ENCODE peak calls at places on chromosomes 16 and 17, in five cellular contexts. T is body of pancreas, I is uterus, Y is brain microvascular endothelial cell, S is GM23248. U is an unnamed sample.

GRCh38 chr17:42387221-42387657 is 1.0 kb downstream of the STAT3 start:
- DNase-seq in T (no peak), I (peak; percentile 14), Y (no peak), S (peak; percentile 74), U (no peak)

GRCh38 chr17:83029571-83029970 is 49.8 kb upstream of the METRNL start:
- DNase-seq in T (no peak), I (peak; percentile 8), Y (no peak), S (no peak), U (no peak)

GRCh38 chr17:28997811-28998210 is 8.0 kb downstream of the SEZ6 start:
- DNase-seq in T (no peak), I (no peak), Y (no peak), S (no peak), U (no peak)

GRCh38 chr16:87821346-87822001 is 47.8 kb downstream of the SLC7A5 start:
- DNase-seq in T (no peak), I (no peak), Y (no peak), S (no peak), U (no peak)

GRCh38 chr16:23141033-23141432 is 8.2 kb downstream of the USP31 start:
- DNase-seq in T (no peak), I (no peak), Y (no peak), S (no peak), U (no peak)

GRCh38 chr17:45982791-45983613 is 16.0 kb upstream of the STH start:
- DNase-seq in T (no peak), I (no peak), Y (no peak), S (no peak), U (no peak)

GRCh38 chr17:37098910-37099664 is 150.3 kb downstream of the AATF start:
- DNase-seq in T (no peak), I (no peak), Y (no peak), S (peak; percentile 10), U (no peak)

GRCh38 chr17:1972429-1973160 is 52.5 kb downstream of the RTN4RL1 start:
- DNase-seq in T (no peak), I (no peak), Y (peak; percentile 13), S (no peak), U (no peak)

GRCh38 chr17:82449136-82449882 is 1.2 kb downstream of the CYBC1 start:
- DNase-seq in T (peak; percentile 22), I (no peak), Y (no peak), S (no peak), U (no peak)

GRCh38 chr16:83273504-83274173 is 534.1 kb upstream of the HSBP1 start:
- DNase-seq in T (no peak), I (no peak), Y (no peak), S (no peak), U (no peak)

GRCh38 chr16:84738255-84739038 is 38.6 kb downstream of the USP10 start:
- DNase-seq in T (peak; percentile 77), I (peak; percentile 60), Y (peak; percentile 82), S (peak; percentile 78), U (no peak)

GRCh38 chr17:19346351-19347255 is 15.9 kb downstream of the B9D1 start:
- DNase-seq in T (peak; percentile 10), I (peak; percentile 84), Y (peak; percentile 85), S (peak; percentile 95), U (peak; percentile 75)

GRCh38 chr17:17030515-17031211 is 11.6 kb upstream of the MPRIP start:
- DNase-seq in T (no peak), I (no peak), Y (no peak), S (no peak), U (no peak)

GRCh38 chr17:19421926-19422325 is 10.9 kb downstream of the RNF112 start:
- DNase-seq in T (no peak), I (no peak), Y (no peak), S (no peak), U (no peak)

GRCh38 chr17:19288453-19288852 is 51.3 kb downstream of the EPN2 start:
- DNase-seq in T (no peak), I (no peak), Y (no peak), S (no peak), U (no peak)

GRCh38 chr17:39001703-39002637 is 34.8 kb upstream of the FBXO47 start:
- DNase-seq in T (peak; percentile 37), I (peak; percentile 73), Y (peak; percentile 57), S (peak; percentile 99), U (peak; percentile 65)

GRCh38 chr17:76716834-76717205 is 6.1 kb upstream of the MXRA7 start:
- DNase-seq in T (no peak), I (no peak), Y (peak; percentile 86), S (peak; percentile 94), U (peak; percentile 90)

GRCh38 chr16:68298907-68299515 is 11.7 kb downstream of the SLC7A6OS start:
- DNase-seq in T (no peak), I (peak; percentile 27), Y (peak; percentile 49), S (peak; percentile 84), U (no peak)

GRCh38 chr17:74176546-74177001 is 26.9 kb upstream of the RPL38 start:
- DNase-seq in T (peak; percentile 59), I (peak; percentile 42), Y (peak; percentile 56), S (peak; percentile 78), U (no peak)

GRCh38 chr17:62703776-62704380 is 76.4 kb downstream of the MRC2 start:
- DNase-seq in T (peak; percentile 72), I (peak; percentile 81), Y (no peak), S (peak; percentile 87), U (no peak)

GRCh38 chr16:50671644-50672260 is 9.4 kb downstream of the SNX20 start:
- DNase-seq in T (no peak), I (no peak), Y (peak; percentile 47), S (no peak), U (no peak)

GRCh38 chr17:61843435-61843834 is 19.9 kb downstream of the BRIP1 start:
- DNase-seq in T (no peak), I (no peak), Y (no peak), S (no peak), U (no peak)

GRCh38 chr17:30824002-30824355 is 513 bp downstream of the CRLF3 start:
- DNase-seq in T (peak; percentile 19), I (no peak), Y (no peak), S (peak; percentile 50), U (no peak)

GRCh38 chr17:67272312-67273050 is 27.5 kb upstream of the HELZ start:
- DNase-seq in T (no peak), I (no peak), Y (no peak), S (no peak), U (no peak)

GRCh38 chr16:53743149-53743566 is 39.2 kb downstream of the FTO start:
- DNase-seq in T (peak; percentile 21), I (no peak), Y (no peak), S (peak; percentile 55), U (no peak)

GRCh38 chr17:64418506-64419339 is 28.1 kb upstream of the PECAM1 start:
- DNase-seq in T (no peak), I (no peak), Y (peak; percentile 33), S (peak; percentile 81), U (peak; percentile 28)

GRCh38 chr16:85610059-85610445 is 3.1 kb upstream of the GSE1 start:
- DNase-seq in T (no peak), I (peak; percentile 35), Y (no peak), S (no peak), U (no peak)

GRCh38 chr16:11285842-11286241 is 4.7 kb upstream of the PRM1 start:
- DNase-seq in T (no peak), I (no peak), Y (no peak), S (no peak), U (no peak)

GRCh38 chr17:27624555-27624954 is 6.4 kb upstream of the LGALS9 start:
- DNase-seq in T (no peak), I (no peak), Y (no peak), S (no peak), U (no peak)

DNA sequence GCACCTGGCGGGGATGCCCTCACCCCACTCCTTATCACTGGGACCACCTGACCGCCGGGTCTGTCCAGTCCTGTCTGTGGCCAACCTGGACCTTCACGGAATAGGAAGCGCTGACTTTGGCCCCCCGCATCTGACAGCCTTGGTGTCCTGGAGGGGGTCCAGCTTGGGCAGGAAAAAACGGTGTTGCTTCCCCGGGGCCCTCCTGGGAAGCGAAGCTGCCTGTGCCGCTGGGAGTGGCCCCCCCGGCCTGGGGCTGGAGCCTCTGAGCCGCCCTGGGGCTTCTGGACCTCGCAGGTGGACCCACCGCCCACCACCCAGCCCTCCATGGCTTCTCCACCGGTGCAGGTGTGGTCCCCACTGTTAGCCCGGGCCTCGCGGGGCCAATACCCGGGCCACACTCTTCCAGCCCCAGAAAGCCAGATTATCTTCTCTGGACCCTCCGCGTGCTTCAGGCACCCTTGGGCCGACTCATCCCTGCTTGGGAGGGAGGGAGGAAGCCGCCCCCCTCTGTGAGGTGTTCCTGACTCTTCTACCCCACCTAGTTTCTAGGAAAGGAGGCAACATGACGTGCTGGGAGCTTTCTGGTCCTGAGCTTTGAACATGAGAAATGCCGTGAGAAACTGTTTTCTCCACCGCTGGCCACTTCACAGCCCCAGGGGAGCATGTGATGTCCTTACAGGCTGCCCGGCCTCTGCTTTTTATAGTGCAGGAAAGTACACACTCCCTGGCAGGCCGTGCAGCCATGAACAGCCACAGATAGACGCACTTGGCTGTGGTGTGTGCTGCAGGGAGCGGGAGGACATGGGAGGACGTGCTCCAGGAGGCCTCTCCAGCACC is 1.1 kb downstream of the C1QTNF1 start:
- DNase-seq in T (no peak), I (peak; percentile 27), Y (no peak), S (peak; percentile 50), U (no peak)
- H3K4me3 ChIP-seq in T (no peak overlapping the region), I (peak overlapping the region; percentile 55), Y (peak overlapping the region; percentile 61), S (peak overlapping the region; percentile 89), U (peak overlapping the region; percentile 63)

GRCh38 chr16:369866-370436 is 387 bp downstream of the MRPL28 start:
- DNase-seq in T (no peak), I (no peak), Y (no peak), S (peak; percentile 54), U (no peak)

GRCh38 chr16:370443-370842 is at the start of gene MRPL28:
- DNase-seq in T (peak; percentile 95), I (peak; percentile 95), Y (peak; percentile 95), S (peak; percentile 97), U (peak; percentile 82)

GRCh38 chr16:372584-372983 is 2.2 kb upstream of the MRPL28 start:
- DNase-seq in T (no peak), I (no peak), Y (no peak), S (no peak), U (no peak)

GRCh38 chr16:371729-372521 is 1.6 kb upstream of the MRPL28 start:
- DNase-seq in T (no peak), I (no peak), Y (no peak), S (no peak), U (no peak)

GRCh38 chr16:370980-371728 is 816 bp upstream of the MRPL28 start:
- DNase-seq in T (no peak), I (no peak), Y (no peak), S (no peak), U (no peak)
- H3K4me3 ChIP-seq in T (no peak overlapping the region), I (peak overlapping the region; percentile 41), Y (peak overlapping the region; percentile 48), S (peak overlapping the region; percentile 55), U (no peak overlapping the region)

GRCh38 chr16:30655815-30656347 is 2.4 kb upstream of the FBRS start:
- DNase-seq in T (no peak), I (no peak), Y (no peak), S (no peak), U (no peak)

GRCh38 chr16:30656388-30656787 is 1.8 kb upstream of the FBRS start:
- DNase-seq in T (no peak), I (no peak), Y (no peak), S (no peak), U (no peak)

GRCh38 chr16:30657866-30658730 is at the start of gene FBRS:
- DNase-seq in T (peak; percentile 100), I (peak; percentile 100), Y (peak; percentile 100), S (peak; percentile 100), U (peak; percentile 100)

GRCh38 chr16:30658731-30659506 is 688 bp downstream of the FBRS start:
- DNase-seq in T (peak; percentile 75), I (peak; percentile 82), Y (peak; percentile 92), S (peak; percentile 99), U (peak; percentile 91)

GRCh38 chr16:30656974-30657865 is 1.0 kb upstream of the FBRS start:
- DNase-seq in T (no peak), I (no peak), Y (no peak), S (peak; percentile 85), U (no peak)
- H3K4me3 ChIP-seq in T (no peak overlapping the region), I (peak overlapping the region; percentile 17), Y (peak overlapping the region; percentile 57), S (peak overlapping the region; percentile 68), U (peak overlapping the region; percentile 54)

GRCh38 chr17:21033350-21033749 is 9.5 kb downstream of the USP22 start:
- DNase-seq in T (no peak), I (no peak), Y (no peak), S (peak; percentile 59), U (no peak)
- H3K4me3 ChIP-seq in T (no peak overlapping the region), I (no peak overlapping the region), Y (no peak overlapping the region), S (no peak overlapping the region), U (no peak overlapping the region)